ENCODE peak calls at places on chromosomes 13 and 19, in four cellular contexts. P is transverse colon, W is mucosa of descending colon, A is spleen. M is an unnamed sample.

GRCh38 chr13:97653741-97654140 is 219.8 kb downstream of the RAP2A start:
- DNase-seq in A (no peak), W (no peak), P (no peak), M (no peak)

GRCh38 chr19:54179921-54180452 is 7.0 kb upstream of the TMC4 start:
- DNase-seq in P (peak; percentile 79), A (peak; percentile 70), W (peak; percentile 83), M (no peak)

GRCh38 chr13:59680429-59681024 is 483.2 kb downstream of the DIAPH3 start:
- DNase-seq in P (no peak), A (no peak), W (no peak), M (no peak)

GRCh38 chr13:80881495-80882482 is 540.9 kb upstream of the SPRY2 start:
- DNase-seq in A (no peak), W (no peak), P (no peak), M (no peak)

GRCh38 chr19:23474172-23474571 is 78.9 kb upstream of the ZNF91 start:
- DNase-seq in P (no peak), A (no peak), W (no peak), M (no peak)

GRCh38 chr13:81458211-81458610 is 1117.3 kb upstream of the SPRY2 start:
- DNase-seq in W (no peak), P (no peak), A (no peak), M (no peak)

GRCh38 chr13:59570204-59570603 is 593.5 kb downstream of the DIAPH3 start:
- DNase-seq in W (no peak), P (no peak), A (no peak), M (no peak)

GRCh38 chr13:43074824-43075510 is 51.6 kb downstream of the DNAJC15 start:
- DNase-seq in W (no peak), A (no peak), P (no peak), M (no peak)

GRCh38 chr19:55117063-55117635 is 288 bp downstream of the PPP1R12C start:
- DNase-seq in P (peak; percentile 32), A (peak; percentile 90), W (no peak), M (no peak)

GRCh38 chr13:30256713-30257432 is 50.5 kb downstream of the KATNAL1 start:
- DNase-seq in A (no peak), P (no peak), W (no peak), M (no peak)

GRCh38 chr13:27425151-27425917 is 915 bp downstream of the GTF3A start:
- DNase-seq in P (no peak), A (no peak), W (peak; percentile 21), M (no peak)

GRCh38 chr13:52845766-52846566 is 2.5 kb downstream of the PCDH8 start:
- DNase-seq in A (peak; percentile 74), W (peak; percentile 47), P (peak; percentile 55), M (no peak)

GRCh38 chr13:77523386-77523785 is 12.1 kb upstream of the SCEL start:
- DNase-seq in A (no peak), W (no peak), P (no peak), M (no peak)

GRCh38 chr19:4474504-4475136 is 2.5 kb downstream of the HDGFL2 start:
- DNase-seq in P (no peak), W (no peak), A (no peak), M (no peak)

GRCh38 chr13:98411617-98412310 is 165.1 kb downstream of the STK24 start:
- DNase-seq in P (peak; percentile 20), W (peak; percentile 18), A (no peak), M (no peak)

GRCh38 chr13:31968473-31968872 is 63.1 kb upstream of the FRY start:
- DNase-seq in A (no peak), W (peak; percentile 61), P (peak; percentile 26), M (no peak)

GRCh38 chr13:94984974-94985373 is 272.6 kb upstream of the SOX21 start:
- DNase-seq in W (no peak), A (no peak), P (no peak), M (no peak)

GRCh38 chr13:94987081-94987480 is 274.7 kb upstream of the SOX21 start:
- DNase-seq in P (no peak), W (no peak), A (no peak), M (no peak)

GRCh38 chr13:94987869-94988268 is 275.5 kb upstream of the SOX21 start:
- DNase-seq in W (no peak), A (no peak), P (no peak), M (no peak)

GRCh38 chr13:94992277-94992989 is 280.1 kb upstream of the SOX21 start:
- DNase-seq in P (no peak), W (no peak), A (no peak), M (no peak)

GRCh38 chr13:94988654-94989053 is 276.3 kb upstream of the SOX21 start:
- DNase-seq in P (no peak), W (no peak), A (no peak), M (no peak)
- TF ChIP-seq CTCF in P (no peak), W (no peak), A (no peak), M (no peak)

GRCh38 chr19:10521461-10522216 is 4.4 kb upstream of the S1PR5 start:
- DNase-seq in P (no peak), A (no peak), W (no peak), M (no peak)

GRCh38 chr19:10523135-10523636 is 5.9 kb upstream of the S1PR5 start:
- DNase-seq in P (no peak), W (no peak), A (no peak), M (no peak)

GRCh38 chr19:10519421-10519820 is 2.2 kb upstream of the S1PR5 start:
- DNase-seq in P (no peak), A (no peak), W (no peak), M (no peak)

GRCh38 chr19:10518444-10519361 is 1.5 kb upstream of the S1PR5 start:
- DNase-seq in P (no peak), W (no peak), A (no peak), M (no peak)

GRCh38 chr19:10520652-10521318 is 3.5 kb upstream of the S1PR5 start:
- DNase-seq in A (no peak), W (no peak), P (no peak), M (no peak)
- TF ChIP-seq CTCF in A (no peak), W (no peak), P (no peak), M (no peak)

GRCh38 chr13:114041493-114041892 is 67.6 kb upstream of the C13orf46 start:
- DNase-seq in P (no peak), A (no peak), W (no peak), M (no peak)

GRCh38 chr13:114042066-114042815 is 68.4 kb upstream of the C13orf46 start:
- DNase-seq in P (no peak), A (no peak), W (no peak), M (no peak)

GRCh38 chr13:114045113-114045735 is 71.3 kb upstream of the C13orf46 start:
- DNase-seq in A (no peak), P (no peak), W (no peak), M (no peak)

GRCh38 chr13:114044486-114044885 is 70.6 kb upstream of the C13orf46 start:
- DNase-seq in W (no peak), A (no peak), P (no peak), M (no peak)

GRCh38 chr13:114043421-114044053 is 69.7 kb upstream of the C13orf46 start:
- DNase-seq in P (peak; percentile 67), A (no peak), W (peak; percentile 57), M (no peak)
- TF ChIP-seq CTCF in P (no peak), A (no peak), W (no peak), M (no peak)

GRCh38 chr13:103757361-103757760 is 691.1 kb upstream of the SLC10A2 start:
- DNase-seq in P (no peak), A (no peak), W (no peak), M (no peak)

GRCh38 chr13:103758222-103758621 is 692.0 kb upstream of the SLC10A2 start:
- DNase-seq in A (no peak), W (no peak), P (no peak), M (no peak)

DNA sequence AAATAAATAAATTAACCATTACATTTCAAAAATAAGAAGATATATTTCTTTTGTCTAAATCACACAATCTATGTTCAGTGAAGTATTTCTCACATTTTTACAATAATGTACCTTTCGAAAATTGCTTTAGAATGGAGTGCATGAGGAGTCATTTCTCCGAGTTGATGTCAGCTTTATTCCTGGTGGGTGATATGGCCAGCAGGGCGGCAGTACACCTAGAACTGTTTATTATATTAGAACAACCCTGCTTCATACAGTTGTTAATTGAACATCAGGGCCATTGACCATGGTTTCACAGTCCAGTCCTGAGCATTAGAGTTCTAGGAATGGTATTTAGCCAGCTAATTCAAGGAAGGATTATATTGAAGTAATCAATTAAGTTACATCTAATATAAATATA is 696.3 kb upstream of the SLC10A2 start:
- DNase-seq in P (no peak), A (no peak), W (no peak), M (no peak)
- TF ChIP-seq CTCF in P (no peak), A (no peak), W (no peak), M (no peak)

DNA sequence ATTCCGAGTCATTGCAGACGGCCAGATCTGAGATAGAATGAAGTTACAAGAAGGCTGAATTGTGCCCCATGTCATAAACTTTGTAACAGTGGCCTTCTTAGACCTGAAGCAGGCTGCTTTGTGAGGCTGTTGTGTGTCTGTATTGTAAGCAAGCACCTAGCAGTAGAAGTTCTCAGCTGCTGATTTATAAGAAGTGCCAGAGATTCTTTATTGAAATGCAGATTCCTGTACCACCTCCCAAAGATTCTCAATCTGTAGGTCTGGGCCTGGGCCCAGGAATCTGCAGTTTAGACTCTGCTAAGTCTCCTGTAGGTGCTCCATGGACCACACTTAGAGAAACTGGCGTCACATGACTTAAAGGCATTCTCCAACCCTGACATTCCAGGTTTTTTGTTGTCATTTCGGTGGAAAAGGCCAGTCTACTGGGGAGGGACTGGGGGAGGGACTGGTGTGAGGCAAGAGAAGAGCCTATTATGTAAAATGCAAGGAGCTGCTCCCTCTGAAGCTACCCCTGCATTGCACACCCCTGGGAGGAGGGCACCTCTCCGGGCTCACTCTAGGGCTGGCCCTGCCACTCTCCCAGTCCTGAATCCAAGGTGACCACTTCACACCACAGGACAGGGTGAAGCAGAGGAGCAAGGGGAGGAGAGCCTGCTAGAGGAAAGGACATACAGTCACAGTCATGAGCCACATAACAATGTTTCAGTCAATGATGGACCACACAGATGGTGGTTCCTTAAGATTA is 769 bp upstream of the TMEM272 start:
- DNase-seq in P (no peak), W (no peak), A (no peak), M (no peak)
- TF ChIP-seq CTCF in P (no peak), W (no peak), A (no peak), M (no peak)

DNA sequence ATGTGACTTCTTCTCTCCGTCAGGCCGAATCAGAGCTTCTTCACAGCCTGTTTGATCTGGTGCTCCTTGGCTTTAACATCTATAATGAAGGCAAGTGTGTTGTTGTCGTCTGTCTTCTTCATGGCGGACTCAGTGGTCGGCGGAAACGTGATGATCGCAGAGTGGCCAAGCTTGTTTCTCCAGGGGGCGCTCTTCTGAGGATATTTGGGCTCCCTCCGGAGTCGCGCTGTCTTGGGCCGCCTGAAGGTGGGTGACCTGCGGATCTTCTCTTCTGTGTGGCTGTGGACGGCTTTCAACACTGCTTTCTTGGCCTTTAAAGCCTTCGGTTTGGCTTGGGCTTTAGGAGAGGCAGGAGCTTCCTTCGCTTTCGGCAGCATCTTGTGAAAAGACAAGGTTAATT is 9.8 kb downstream of the TPRX1 start:
- DNase-seq in W (no peak), P (no peak), A (no peak), M (no peak)
- TF ChIP-seq CTCF in W (no peak), P (no peak), A (no peak), M (no peak)

GRCh38 chr19:34182125-34182524 is 9.8 kb downstream of the LSM14A start:
- DNase-seq in W (no peak), A (no peak), P (no peak), M (no peak)
- TF ChIP-seq CTCF in W (no peak), A (no peak), P (no peak), M (no peak)

GRCh38 chr13:110138009-110138699 is 168.8 kb downstream of the COL4A1 start:
- DNase-seq in W (peak; percentile 59), P (peak; percentile 49), A (peak; percentile 90), M (peak; percentile 56)
- TF ChIP-seq CTCF in W (no peak), P (no peak), A (no peak), M (no peak)

GRCh38 chr19:1252818-1253513 is 4.6 kb downstream of the MIDN start:
- DNase-seq in P (peak; percentile 91), W (peak; percentile 88), A (peak; percentile 98), M (no peak)
- TF ChIP-seq CTCF in P (peak; percentile 7), W (no peak), A (peak; percentile 17), M (no peak)